ENCODE peak calls at places on chromosomes 3 and 15, in five cellular contexts. One of them, this sample, is unnamed.

GRCh38 chr3:70963412-70963811 is 620.1 kb downstream of the FOXP1 start:
- DNase-seq in cardiac muscle cell: no peak
- DNase-seq in foreskin fibroblast: no peak
- DNase-seq in pancreas: no peak
- DNase-seq in keratinocyte: no peak
- DNase-seq in this sample: no peak

GRCh38 chr3:195692781-195693427 is 27.9 kb upstream of the MUC20 start:
- DNase-seq in cardiac muscle cell: no peak
- DNase-seq in foreskin fibroblast: no peak
- DNase-seq in pancreas: no peak
- DNase-seq in keratinocyte: no peak
- DNase-seq in this sample: no peak

GRCh38 chr3:59709702-59710555 is 660.1 kb upstream of the CFAP20DC start:
- DNase-seq in cardiac muscle cell: no peak
- DNase-seq in foreskin fibroblast: no peak
- DNase-seq in pancreas: peak; percentile 45
- DNase-seq in keratinocyte: no peak
- DNase-seq in this sample: no peak

GRCh38 chr15:98547741-98548166 is 100.6 kb upstream of the IGF1R start:
- DNase-seq in cardiac muscle cell: peak; percentile 40
- DNase-seq in foreskin fibroblast: peak; percentile 57
- DNase-seq in pancreas: no peak
- DNase-seq in keratinocyte: no peak
- DNase-seq in this sample: no peak

GRCh38 chr3:58352624-58353023 is 19.9 kb downstream of the PXK start:
- DNase-seq in cardiac muscle cell: no peak
- DNase-seq in foreskin fibroblast: no peak
- DNase-seq in pancreas: no peak
- DNase-seq in keratinocyte: no peak
- DNase-seq in this sample: no peak

GRCh38 chr15:87618203-87618725 is 638.3 kb downstream of the NTRK3 start:
- DNase-seq in cardiac muscle cell: peak; percentile 64
- DNase-seq in foreskin fibroblast: no peak
- DNase-seq in pancreas: no peak
- DNase-seq in keratinocyte: no peak
- DNase-seq in this sample: no peak

GRCh38 chr3:64099316-64099715 is 76.0 kb upstream of the PSMD6 start:
- DNase-seq in cardiac muscle cell: no peak
- DNase-seq in foreskin fibroblast: no peak
- DNase-seq in pancreas: no peak
- DNase-seq in keratinocyte: no peak
- DNase-seq in this sample: no peak

GRCh38 chr3:177679568-177680441 is 482.5 kb upstream of the TBL1XR1 start:
- DNase-seq in cardiac muscle cell: peak; percentile 88
- DNase-seq in foreskin fibroblast: peak; percentile 62
- DNase-seq in pancreas: no peak
- DNase-seq in keratinocyte: no peak
- DNase-seq in this sample: no peak

GRCh38 chr15:66481107-66481856 is 16.3 kb downstream of the SNAPC5 start:
- DNase-seq in cardiac muscle cell: no peak
- DNase-seq in foreskin fibroblast: no peak
- DNase-seq in pancreas: no peak
- DNase-seq in keratinocyte: no peak
- DNase-seq in this sample: no peak

GRCh38 chr3:149579161-149579560 is 78.7 kb downstream of the WWTR1 start:
- DNase-seq in cardiac muscle cell: no peak
- DNase-seq in foreskin fibroblast: no peak
- DNase-seq in pancreas: no peak
- DNase-seq in keratinocyte: no peak
- DNase-seq in this sample: no peak

GRCh38 chr3:149581248-149581647 is 76.6 kb downstream of the WWTR1 start:
- DNase-seq in cardiac muscle cell: no peak
- DNase-seq in foreskin fibroblast: no peak
- DNase-seq in pancreas: no peak
- DNase-seq in keratinocyte: no peak
- DNase-seq in this sample: no peak

GRCh38 chr3:149577801-149578200 is 80.0 kb downstream of the WWTR1 start:
- DNase-seq in cardiac muscle cell: no peak
- DNase-seq in foreskin fibroblast: no peak
- DNase-seq in pancreas: no peak
- DNase-seq in keratinocyte: no peak
- DNase-seq in this sample: no peak

GRCh38 chr3:149581681-149582349 is 76.0 kb downstream of the WWTR1 start:
- DNase-seq in cardiac muscle cell: peak; percentile 71
- DNase-seq in foreskin fibroblast: peak; percentile 93
- DNase-seq in pancreas: no peak
- DNase-seq in keratinocyte: peak; percentile 57
- DNase-seq in this sample: no peak

GRCh38 chr3:149579838-149580542 is 77.8 kb downstream of the WWTR1 start:
- DNase-seq in cardiac muscle cell: peak; percentile 34
- DNase-seq in foreskin fibroblast: peak; percentile 69
- DNase-seq in pancreas: no peak
- DNase-seq in keratinocyte: no peak
- DNase-seq in this sample: no peak
- H3K4me3 ChIP-seq in cardiac muscle cell: no peak overlapping the region
- H3K4me3 ChIP-seq in foreskin fibroblast: no peak overlapping the region
- H3K4me3 ChIP-seq in pancreas: no peak overlapping the region
- H3K4me3 ChIP-seq in keratinocyte: peak overlapping the region; percentile 29
- H3K4me3 ChIP-seq in this sample: no peak overlapping the region

DNA sequence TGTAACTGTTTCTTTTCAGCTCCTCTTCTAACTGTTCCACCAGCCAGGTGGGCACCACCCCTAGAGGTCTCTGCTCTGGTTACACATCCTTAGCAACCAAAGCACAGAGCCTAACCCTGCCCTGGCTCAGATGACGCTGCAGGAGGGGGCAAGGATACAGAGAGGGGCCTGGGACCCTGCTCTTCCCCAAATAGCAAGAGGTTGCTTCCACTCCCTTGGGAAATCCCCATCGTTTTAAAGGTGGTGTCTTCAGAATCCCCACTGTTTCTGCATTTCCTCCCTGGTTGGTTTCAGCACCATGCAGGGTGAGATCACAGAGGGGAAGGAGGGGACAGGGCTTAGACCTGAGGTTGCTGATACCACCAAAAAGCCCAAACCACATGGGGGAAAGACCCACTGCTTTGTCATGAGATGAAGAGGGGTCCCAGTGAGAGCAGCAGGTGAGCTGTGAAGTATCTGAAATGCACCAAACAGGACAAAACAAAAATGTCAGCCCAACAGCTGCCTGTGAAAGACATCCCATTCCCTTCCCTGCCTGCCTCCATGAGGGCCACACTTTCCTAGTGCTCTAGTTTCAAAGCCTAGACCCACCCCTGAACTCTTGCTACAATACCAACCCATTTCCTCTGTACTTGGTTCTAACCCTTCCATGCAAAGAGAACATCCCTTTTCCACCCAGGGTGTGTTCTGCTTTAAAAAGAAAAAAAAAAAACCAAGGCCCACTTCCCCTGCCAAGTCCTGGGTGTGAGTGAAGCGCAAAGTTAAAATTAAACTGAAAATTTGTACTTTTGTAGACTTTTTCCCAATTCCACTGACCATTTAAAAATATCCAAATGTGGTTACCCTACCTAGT is 29.0 kb downstream of the ANP32A start:
- DNase-seq in cardiac muscle cell: no peak
- DNase-seq in foreskin fibroblast: no peak
- DNase-seq in pancreas: no peak
- DNase-seq in keratinocyte: no peak
- DNase-seq in this sample: no peak
- TF ChIP-seq CTCF in cardiac muscle cell: no peak
- TF ChIP-seq CTCF in foreskin fibroblast: no peak
- TF ChIP-seq CTCF in pancreas: no peak
- TF ChIP-seq CTCF in keratinocyte: no peak
- TF ChIP-seq CTCF in this sample: no peak

GRCh38 chr3:147418352-147418751 is 9.2 kb downstream of the ZIC1 start:
- DNase-seq in cardiac muscle cell: no peak
- DNase-seq in foreskin fibroblast: no peak
- DNase-seq in pancreas: no peak
- DNase-seq in keratinocyte: no peak
- DNase-seq in this sample: no peak

GRCh38 chr3:147420361-147421183 is 11.4 kb downstream of the ZIC1 start:
- DNase-seq in cardiac muscle cell: no peak
- DNase-seq in foreskin fibroblast: no peak
- DNase-seq in pancreas: no peak
- DNase-seq in keratinocyte: no peak
- DNase-seq in this sample: no peak

GRCh38 chr3:147419731-147420360 is 10.7 kb downstream of the ZIC1 start:
- DNase-seq in cardiac muscle cell: no peak
- DNase-seq in foreskin fibroblast: no peak
- DNase-seq in pancreas: no peak
- DNase-seq in keratinocyte: no peak
- DNase-seq in this sample: no peak

GRCh38 chr3:147417896-147418295 is 8.7 kb downstream of the ZIC1 start:
- DNase-seq in cardiac muscle cell: no peak
- DNase-seq in foreskin fibroblast: no peak
- DNase-seq in pancreas: no peak
- DNase-seq in keratinocyte: no peak
- DNase-seq in this sample: no peak

DNA sequence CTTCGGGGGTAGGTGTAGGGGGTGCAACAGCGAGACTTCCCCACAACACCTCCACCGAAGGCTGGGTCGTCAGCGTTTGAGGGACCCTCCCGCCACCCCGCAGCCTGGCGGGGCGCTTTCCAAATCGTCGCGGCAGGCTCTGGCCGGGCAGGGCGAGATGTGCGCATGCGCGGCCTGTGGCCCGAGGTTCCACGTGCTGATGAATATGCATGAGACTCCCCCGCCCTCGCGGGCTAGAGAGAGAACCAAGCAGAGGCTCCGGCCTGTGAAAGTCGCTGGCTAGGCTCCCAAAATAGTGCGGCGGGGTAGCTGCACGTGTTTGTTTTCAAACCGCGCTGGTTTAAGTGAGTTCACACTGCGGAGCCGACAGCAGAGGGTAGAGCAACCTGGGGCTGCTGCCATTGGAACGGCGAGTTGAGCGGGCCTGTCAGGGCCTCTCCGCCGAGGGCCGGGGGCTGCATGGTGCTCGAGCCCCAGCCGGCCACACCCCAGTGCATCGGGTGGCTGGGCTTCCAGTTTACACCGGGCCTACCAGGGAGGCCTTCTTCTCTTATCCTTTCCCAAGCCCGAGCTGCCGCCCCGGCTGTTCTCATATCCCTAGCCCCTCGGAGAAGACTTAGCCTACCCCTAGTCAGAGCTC is 10.0 kb downstream of the ZIC1 start:
- DNase-seq in cardiac muscle cell: peak; percentile 57
- DNase-seq in foreskin fibroblast: peak; percentile 74
- DNase-seq in pancreas: peak; percentile 70
- DNase-seq in keratinocyte: no peak
- DNase-seq in this sample: no peak
- H3K4me3 ChIP-seq in cardiac muscle cell: peak overlapping the region; percentile 25
- H3K4me3 ChIP-seq in foreskin fibroblast: peak overlapping the region; percentile 49
- H3K4me3 ChIP-seq in pancreas: peak overlapping the region; percentile 38
- H3K4me3 ChIP-seq in keratinocyte: no peak overlapping the region
- H3K4me3 ChIP-seq in this sample: no peak overlapping the region

GRCh38 chr3:184511741-184512140 is 49.8 kb upstream of the EPHB3 start:
- DNase-seq in cardiac muscle cell: no peak
- DNase-seq in foreskin fibroblast: no peak
- DNase-seq in pancreas: no peak
- DNase-seq in keratinocyte: no peak
- DNase-seq in this sample: no peak
- TF ChIP-seq CTCF in cardiac muscle cell: no peak
- TF ChIP-seq CTCF in foreskin fibroblast: no peak
- TF ChIP-seq CTCF in pancreas: no peak
- TF ChIP-seq CTCF in keratinocyte: no peak
- TF ChIP-seq CTCF in this sample: no peak

This sample was measured in Caco-2.